ENCODE peak calls at places on chromosomes 6 and 20, in four cellular contexts. One of them, this sample, is unnamed. For H3K36me3 and H3K4me1, the result is how much of the 10 kb centered on the place peaks cover.

GRCh38 chr6:143896096-143896880 is 32.0 kb downstream of the ZC2HC1B start:
- DNase-seq in Peyer's patch: no peak
- DNase-seq in breast epithelium: no peak
- DNase-seq in ovary: no peak
- DNase-seq in this sample: no peak

GRCh38 chr6:115854866-115855665 is 205.6 kb downstream of the FRK start:
- DNase-seq in Peyer's patch: no peak
- DNase-seq in breast epithelium: no peak
- DNase-seq in ovary: no peak
- DNase-seq in this sample: no peak

GRCh38 chr6:50333696-50334095 is 284.0 kb upstream of the DEFB112 start:
- DNase-seq in Peyer's patch: no peak
- DNase-seq in breast epithelium: no peak
- DNase-seq in ovary: no peak
- DNase-seq in this sample: no peak

GRCh38 chr6:43890197-43891062 is 120.4 kb downstream of the VEGFA start:
- DNase-seq in Peyer's patch: no peak
- DNase-seq in breast epithelium: no peak
- DNase-seq in ovary: no peak
- DNase-seq in this sample: no peak

GRCh38 chr20:7608246-7608645 is 332.0 kb downstream of the HAO1 start:
- DNase-seq in Peyer's patch: no peak
- DNase-seq in breast epithelium: no peak
- DNase-seq in ovary: no peak
- DNase-seq in this sample: no peak

GRCh38 chr20:62043131-62043914 is 22.4 kb downstream of the TAF4 start:
- DNase-seq in Peyer's patch: no peak
- DNase-seq in breast epithelium: no peak
- DNase-seq in ovary: peak
- DNase-seq in this sample: peak

GRCh38 chr6:107491791-107492674 is 2.1 kb downstream of the SOBP start:
- DNase-seq in Peyer's patch: no peak
- DNase-seq in breast epithelium: no peak
- DNase-seq in ovary: peak
- DNase-seq in this sample: no peak

GRCh38 chr20:43404880-43405279 is 52.8 kb upstream of the SRSF6 start:
- DNase-seq in Peyer's patch: no peak
- DNase-seq in breast epithelium: no peak
- DNase-seq in ovary: no peak
- DNase-seq in this sample: no peak

GRCh38 chr6:14625173-14625895 is 507.8 kb downstream of the CD83 start:
- DNase-seq in Peyer's patch: no peak
- DNase-seq in breast epithelium: no peak
- DNase-seq in ovary: no peak
- DNase-seq in this sample: no peak

GRCh38 chr6:170087946-170088348 is 202.9 kb downstream of the DLL1 start:
- DNase-seq in Peyer's patch: peak
- DNase-seq in breast epithelium: peak
- DNase-seq in ovary: peak
- DNase-seq in this sample: no peak

DNA sequence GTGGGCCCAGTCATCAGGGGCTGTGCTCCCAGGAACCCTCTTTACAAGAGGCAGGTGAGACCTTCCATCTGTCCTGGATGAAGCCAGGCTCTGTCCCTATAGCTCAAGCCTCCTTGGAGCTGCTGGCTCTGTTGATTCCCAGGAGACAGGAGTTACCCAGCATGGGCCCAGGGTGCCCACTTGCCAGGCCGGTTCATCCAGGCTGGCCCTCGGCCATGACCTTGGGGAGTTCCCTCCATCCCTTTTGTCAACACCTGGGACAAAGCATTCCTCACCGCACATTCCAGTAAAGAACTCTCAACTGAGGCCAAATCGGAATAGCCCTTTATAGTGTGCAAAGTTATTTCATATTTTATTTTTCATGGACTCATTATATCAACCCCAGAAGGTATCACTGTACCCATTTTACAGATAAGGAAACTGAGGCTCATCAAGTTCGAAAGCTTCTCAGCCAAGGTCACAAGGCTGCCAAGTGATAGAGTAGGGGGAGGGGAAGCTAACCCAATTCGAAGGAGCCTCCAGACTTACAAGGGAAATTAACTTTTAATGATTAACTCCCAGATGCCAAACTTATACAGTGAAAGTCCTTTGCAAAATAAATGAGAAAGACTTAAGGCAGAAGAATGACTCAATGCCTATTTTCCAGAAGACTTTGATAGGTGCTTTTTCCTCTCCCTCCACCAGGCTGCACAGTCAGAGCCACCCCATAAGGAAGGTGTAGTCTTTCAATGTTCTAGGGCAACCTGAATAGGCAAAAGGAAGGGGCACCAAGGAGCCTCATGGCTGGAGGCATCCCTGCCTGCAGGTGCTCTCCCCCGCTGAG is 18.5 kb downstream of the SDC4 start:
- DNase-seq in Peyer's patch: no peak
- DNase-seq in breast epithelium: peak
- DNase-seq in ovary: no peak
- DNase-seq in this sample: peak
- H3K36me3 ChIP-seq in Peyer's patch: under half
- H3K36me3 ChIP-seq in breast epithelium: under half
- H3K36me3 ChIP-seq in ovary: under half
- H3K36me3 ChIP-seq in this sample: under half

DNA sequence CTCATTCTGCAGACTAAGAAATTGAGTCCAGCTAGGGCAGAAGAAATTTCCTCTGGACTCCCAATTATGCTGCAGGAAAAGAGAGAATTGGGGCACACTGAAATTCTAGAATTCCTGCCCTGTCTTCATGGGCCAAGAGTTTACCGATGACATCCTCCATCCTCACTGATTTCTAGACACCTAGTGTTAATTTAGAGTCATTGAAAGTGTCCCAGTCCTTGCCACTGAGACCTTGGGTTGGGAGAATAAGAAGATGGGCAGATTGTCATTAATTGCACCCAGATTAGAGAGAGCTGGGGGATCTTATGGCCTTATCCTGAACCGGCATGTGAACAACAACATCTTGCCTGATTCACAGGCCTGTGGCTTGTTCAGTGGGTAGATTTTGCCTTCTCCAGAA is 29.0 kb downstream of the ANGPT4 start:
- DNase-seq in Peyer's patch: no peak
- DNase-seq in breast epithelium: no peak
- DNase-seq in ovary: no peak
- DNase-seq in this sample: no peak
- TF ChIP-seq POLR2A in Peyer's patch: no peak
- TF ChIP-seq POLR2A in breast epithelium: no peak
- TF ChIP-seq POLR2A in ovary: no peak
- TF ChIP-seq POLR2A in this sample: no peak

DNA sequence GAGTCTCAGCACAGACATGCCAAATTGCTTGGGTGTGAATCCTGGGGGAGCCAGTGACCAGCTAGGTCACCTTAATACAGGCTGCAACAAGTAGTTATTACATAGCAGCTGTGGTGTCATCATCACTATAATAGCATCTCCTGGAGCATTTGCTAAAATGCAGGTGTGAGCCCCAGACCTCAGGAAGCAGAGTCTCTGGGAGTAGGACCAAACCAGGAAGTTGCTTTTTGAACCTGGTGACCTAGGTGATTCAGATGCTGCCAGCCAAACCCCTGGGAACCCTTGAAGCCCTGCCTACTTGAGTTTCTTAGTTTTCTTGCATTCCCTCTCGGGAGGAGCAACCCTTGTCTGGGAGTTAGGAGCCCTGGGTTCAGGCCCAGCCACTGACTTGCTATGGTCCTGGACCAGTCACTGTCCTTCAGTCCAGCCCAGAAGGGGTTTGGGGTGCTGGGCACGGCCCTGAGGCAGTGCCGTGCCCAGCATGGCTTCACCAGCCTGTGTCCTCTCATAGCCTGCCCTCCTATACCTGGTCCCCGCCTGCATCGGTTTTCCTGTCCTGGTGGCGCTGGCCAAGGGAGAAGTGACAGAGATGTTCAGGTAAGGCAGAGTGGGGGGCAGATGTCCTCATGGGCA is 39.3 kb upstream of the ID1 start:
- DNase-seq in Peyer's patch: no peak
- DNase-seq in breast epithelium: no peak
- DNase-seq in ovary: no peak
- DNase-seq in this sample: no peak
- H3K4me1 ChIP-seq in Peyer's patch: under half
- H3K4me1 ChIP-seq in breast epithelium: under half
- H3K4me1 ChIP-seq in ovary: under half
- H3K4me1 ChIP-seq in this sample: under half

DNA sequence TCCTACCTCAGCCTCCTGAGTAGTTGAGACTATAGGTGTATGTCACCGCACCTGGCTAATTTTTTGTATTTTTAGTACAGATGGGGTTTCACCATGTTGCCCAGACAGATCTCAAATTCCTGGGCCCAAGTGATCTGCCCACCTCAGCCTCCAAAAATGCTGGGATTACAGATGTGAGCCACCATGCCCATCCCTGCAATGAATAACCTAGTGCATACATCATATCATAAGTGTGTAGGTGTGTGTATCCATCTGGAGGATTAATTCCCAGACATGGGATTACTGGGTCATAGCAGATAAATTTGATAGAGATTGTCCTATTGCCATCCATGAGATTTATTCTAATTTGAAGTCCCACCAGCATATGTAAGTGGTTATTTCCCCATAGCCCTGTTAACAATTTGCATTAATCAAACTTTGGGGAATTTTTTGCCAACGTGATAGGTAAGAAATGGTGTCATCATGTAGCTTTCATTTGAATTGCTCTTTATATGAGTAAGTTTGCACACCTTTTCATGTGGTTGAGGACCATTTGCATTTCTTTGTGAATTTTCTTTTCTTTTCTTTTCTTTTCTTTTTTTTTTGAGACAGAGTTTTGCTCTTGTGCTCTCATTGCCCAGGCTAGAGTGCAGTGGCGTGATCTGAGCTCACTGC is 29.9 kb upstream of the BACH2 start:
- DNase-seq in Peyer's patch: no peak
- DNase-seq in breast epithelium: no peak
- DNase-seq in ovary: no peak
- DNase-seq in this sample: no peak
- H3K36me3 ChIP-seq in Peyer's patch: under half
- H3K36me3 ChIP-seq in breast epithelium: under half
- H3K36me3 ChIP-seq in ovary: under half
- H3K36me3 ChIP-seq in this sample: under half

GRCh38 chr20:3797592-3798404 is 1.7 kb downstream of the CDC25B start:
- DNase-seq in Peyer's patch: no peak
- DNase-seq in breast epithelium: no peak
- DNase-seq in ovary: no peak
- DNase-seq in this sample: no peak

GRCh38 chr20:3796477-3797225 is 541 bp downstream of the CDC25B start:
- DNase-seq in Peyer's patch: no peak
- DNase-seq in breast epithelium: no peak
- DNase-seq in ovary: no peak
- DNase-seq in this sample: no peak

GRCh38 chr20:3797226-3797545 is 1.1 kb downstream of the CDC25B start:
- DNase-seq in Peyer's patch: no peak
- DNase-seq in breast epithelium: no peak
- DNase-seq in ovary: no peak
- DNase-seq in this sample: no peak

GRCh38 chr20:3794701-3795420 is 1.2 kb upstream of the CDC25B start:
- DNase-seq in Peyer's patch: no peak
- DNase-seq in breast epithelium: no peak
- DNase-seq in ovary: no peak
- DNase-seq in this sample: no peak

DNA sequence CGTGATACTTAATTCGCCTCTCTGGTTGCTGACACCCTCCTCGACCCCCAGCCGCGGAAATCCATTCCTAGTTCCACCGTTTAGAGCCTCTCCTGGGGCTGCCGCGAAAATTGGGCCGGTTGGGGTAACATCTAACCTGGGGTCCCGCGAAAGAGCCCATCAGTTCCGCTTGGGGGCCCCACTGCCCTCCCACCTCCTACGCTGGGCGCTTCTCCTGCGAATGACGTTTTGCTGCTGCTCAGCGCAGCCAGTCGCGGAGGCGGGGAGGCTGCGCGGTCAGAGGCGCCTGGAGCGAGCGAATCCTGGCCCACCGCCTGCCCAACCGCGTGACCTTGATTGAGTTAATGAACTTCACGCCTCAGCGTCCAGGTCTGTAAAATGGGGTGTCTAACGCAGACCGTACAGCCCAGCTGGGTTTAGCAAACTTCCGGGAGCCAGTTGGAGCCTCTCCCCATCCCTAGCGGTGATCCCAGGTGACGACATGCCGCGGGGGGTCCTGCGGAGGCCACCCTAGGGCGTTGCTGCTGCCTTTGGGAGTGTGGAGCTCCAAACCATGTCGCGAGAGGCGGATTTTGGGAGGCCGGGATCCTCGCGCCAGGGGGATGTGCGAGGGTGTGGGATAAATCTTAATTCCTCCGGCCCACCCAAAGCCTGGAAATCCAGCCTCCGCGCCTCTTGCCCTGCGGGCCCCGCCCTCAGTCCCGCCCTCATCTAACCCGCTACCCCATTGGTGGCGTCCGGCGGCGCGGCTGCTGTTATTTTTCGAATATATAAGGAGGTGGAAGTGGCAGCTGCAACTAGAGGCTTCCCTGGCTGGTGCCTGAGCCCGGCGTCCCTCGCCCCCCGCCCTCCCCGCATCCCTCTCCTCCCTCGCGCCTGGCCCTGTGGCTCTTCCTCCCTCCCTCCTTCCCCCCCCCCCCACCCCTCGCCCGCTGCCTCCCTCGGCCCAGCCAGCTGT is at the start of gene CDC25B:
- DNase-seq in Peyer's patch: peak
- DNase-seq in breast epithelium: peak
- DNase-seq in ovary: peak
- DNase-seq in this sample: peak
- TF ChIP-seq POLR2A in Peyer's patch: peak
- TF ChIP-seq POLR2A in breast epithelium: peak
- TF ChIP-seq POLR2A in ovary: peak
- TF ChIP-seq POLR2A in this sample: peak

GRCh38 chr20:23938118-23938438 is 50.5 kb downstream of the GGTLC1 start:
- DNase-seq in Peyer's patch: no peak
- DNase-seq in breast epithelium: no peak
- DNase-seq in ovary: no peak
- DNase-seq in this sample: no peak
- H3K4me1 ChIP-seq in Peyer's patch: under half
- H3K4me1 ChIP-seq in breast epithelium: under half
- H3K4me1 ChIP-seq in ovary: under half
- H3K4me1 ChIP-seq in this sample: under half

DNA sequence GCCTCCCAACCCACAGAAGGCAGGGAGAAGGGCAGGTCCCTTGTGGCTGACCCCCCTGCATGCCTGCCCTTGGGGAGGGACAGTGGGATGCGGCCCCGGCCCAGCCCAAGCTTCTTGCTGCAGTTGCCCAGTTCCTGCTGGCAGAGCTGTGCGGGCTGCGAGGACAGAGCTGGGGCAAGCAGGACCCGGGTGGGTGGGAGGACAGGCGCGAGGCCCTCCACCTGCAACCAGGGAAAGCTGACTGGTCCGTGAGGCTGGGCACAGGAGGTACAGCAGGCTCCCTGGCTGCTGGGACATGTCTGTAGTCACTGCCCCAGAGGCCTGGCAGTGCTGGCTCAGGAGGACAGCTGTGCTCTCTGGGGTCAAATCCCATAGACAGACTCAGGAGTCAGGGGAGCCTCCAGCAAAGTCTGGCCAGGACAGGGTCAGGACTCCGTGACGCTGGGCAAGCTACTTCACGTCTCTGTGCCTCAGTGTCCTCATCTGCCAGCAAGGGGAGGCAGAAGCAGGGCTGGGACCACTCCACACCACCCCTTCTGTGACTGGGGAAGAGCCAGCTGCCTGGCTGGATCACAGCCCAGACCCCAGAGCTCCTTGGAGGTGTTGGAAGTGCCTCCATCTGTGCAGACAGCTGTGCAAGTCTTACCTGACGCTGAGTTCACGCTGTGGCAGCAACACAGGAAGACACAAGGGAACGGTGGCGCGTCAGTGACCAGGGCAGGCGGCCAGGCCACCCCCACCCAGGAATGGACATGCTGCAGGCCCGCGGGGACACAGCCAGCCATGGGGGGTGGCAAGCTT is 13.0 kb downstream of the UCKL1 start:
- DNase-seq in Peyer's patch: no peak
- DNase-seq in breast epithelium: no peak
- DNase-seq in ovary: peak
- DNase-seq in this sample: peak
- H3K36me3 ChIP-seq in Peyer's patch: under half
- H3K36me3 ChIP-seq in breast epithelium: under half
- H3K36me3 ChIP-seq in ovary: under half
- H3K36me3 ChIP-seq in this sample: under half

This sample was measured in body of pancreas.